ENCODE peak calls at places on chromosome 1, in four cellular contexts. U is head of caudate nucleus, G is HCT116, Y is mucosa of descending colon. F is an unnamed sample.
A peak's percentile ranks its signal among the peaks of the same experiment; 100 is the strongest.

GRCh38 chr1:216686860-216687545 is 36.2 kb downstream of the ESRRG start:
- DNase-seq in U (no peak), G (no peak), Y (no peak), F (no peak)

GRCh38 chr1:195376190-195376589 is 1232.0 kb downstream of the KCNT2 start:
- DNase-seq in U (no peak), G (peak; percentile 1), Y (no peak), F (no peak)

GRCh38 chr1:208924011-208924410 is 659.5 kb upstream of the CAMK1G start:
- DNase-seq in U (no peak), G (no peak), Y (no peak), F (no peak)

GRCh38 chr1:18581420-18581880 is 49.2 kb upstream of the PAX7 start:
- DNase-seq in U (peak; percentile 25), G (no peak), Y (peak; percentile 60), F (no peak)

GRCh38 chr1:180590889-180591288 is 32.1 kb downstream of the OVAAL start:
- DNase-seq in U (no peak), G (no peak), Y (no peak), F (no peak)

GRCh38 chr1:246151796-246152434 is 355.2 kb downstream of the SMYD3 start:
- DNase-seq in U (no peak), G (no peak), Y (no peak), F (no peak)

GRCh38 chr1:214451591-214451990 is 99.8 kb downstream of the PTPN14 start:
- DNase-seq in U (no peak), G (no peak), Y (no peak), F (no peak)

GRCh38 chr1:156847591-156848460 is 11.1 kb downstream of the INSRR start:
- DNase-seq in U (no peak), G (no peak), Y (no peak), F (no peak)